ENCODE peak calls at places on chromosomes 13 and 19, in ten cellular contexts. G, T, R, C, L, E, U, D, Z and Q are unnamed samples.

GRCh38 chr13:62320129-62320724 is 904.6 kb upstream of the PCDH20 start:
- DNase-seq in G (peak; percentile 28), T (no peak), R (no peak), C (no peak), L (no peak), E (no peak), U (no peak), D (no peak), Z (no peak), Q (peak; percentile 25)

GRCh38 chr19:35872180-35872579 is 3.8 kb downstream of the APLP1 start:
- DNase-seq in G (no peak), T (no peak), R (no peak), C (no peak), L (no peak), E (no peak), U (no peak), D (no peak), Z (no peak), Q (no peak)

GRCh38 chr19:46202426-46202825 is 27.1 kb upstream of the IGFL1 start:
- DNase-seq in G (no peak), T (no peak), R (no peak), C (no peak), L (no peak), E (no peak), U (no peak), D (no peak), Z (no peak), Q (no peak)

GRCh38 chr19:51480590-51480989 is 2.3 kb downstream of the CEACAM18 start:
- DNase-seq in G (no peak), T (no peak), R (no peak), C (no peak), L (no peak), E (no peak), U (peak; percentile 50), D (no peak), Z (no peak), Q (no peak)

GRCh38 chr13:100565291-100565690 is 23.3 kb downstream of the GGACT start:
- DNase-seq in G (no peak), T (no peak), R (no peak), C (no peak), L (no peak), E (no peak), U (no peak), D (no peak), Z (no peak), Q (no peak)

GRCh38 chr13:93857126-93857525 is 622.4 kb downstream of the DCT start:
- DNase-seq in G (no peak), T (no peak), R (no peak), C (no peak), L (no peak), E (no peak), U (no peak), D (no peak), Z (no peak), Q (no peak)

GRCh38 chr19:48588670-48589399 is 17.7 kb upstream of the SPACA4 start:
- DNase-seq in G (peak; percentile 93), T (peak; percentile 91), R (no peak), C (peak; percentile 85), L (peak; percentile 51), E (peak; percentile 92), U (peak; percentile 98), D (peak; percentile 91), Z (peak; percentile 95), Q (peak; percentile 28)

GRCh38 chr19:29285878-29286277 is 72.9 kb upstream of the UQCRFS1 start:
- DNase-seq in G (no peak), T (peak; percentile 47), R (no peak), C (no peak), L (no peak), E (no peak), U (peak; percentile 40), D (no peak), Z (no peak), Q (no peak)

GRCh38 chr19:16585808-16586476 is 13.7 kb upstream of the SLC35E1 start:
- DNase-seq in G (peak; percentile 81), T (no peak), R (no peak), C (no peak), L (no peak), E (peak; percentile 66), U (no peak), D (no peak), Z (no peak), Q (no peak)

GRCh38 chr13:26539738-26540292 is 17.7 kb upstream of the WASF3 start:
- DNase-seq in G (no peak), T (no peak), R (no peak), C (no peak), L (no peak), E (no peak), U (no peak), D (no peak), Z (peak; percentile 68), Q (no peak)

GRCh38 chr13:53045110-53045509 is 16.5 kb downstream of the OLFM4 start:
- DNase-seq in G (no peak), T (no peak), R (no peak), C (no peak), L (no peak), E (no peak), U (no peak), D (peak; percentile 14), Z (no peak), Q (peak; percentile 0)

GRCh38 chr19:29714371-29714952 is 599 bp downstream of the C19orf12 start:
- DNase-seq in G (peak; percentile 47), T (no peak), R (no peak), C (no peak), L (no peak), E (no peak), U (no peak), D (no peak), Z (no peak), Q (no peak)

GRCh38 chr19:47123406-47123805 is 7.2 kb upstream of the SAE1 start:
- DNase-seq in G (no peak), T (no peak), R (no peak), C (no peak), L (no peak), E (no peak), U (no peak), D (no peak), Z (no peak), Q (no peak)

GRCh38 chr13:113129480-113129879 is 6.9 kb downstream of the F10 start:
- DNase-seq in G (no peak), T (peak; percentile 23), R (no peak), C (no peak), L (no peak), E (no peak), U (no peak), D (no peak), Z (no peak), Q (no peak)

GRCh38 chr19:58562126-58563033 is 4.0 kb upstream of the UBE2M start:
- DNase-seq in G (no peak), T (no peak), R (no peak), C (no peak), L (no peak), E (peak; percentile 73), U (no peak), D (peak; percentile 67), Z (peak; percentile 80), Q (no peak)

GRCh38 chr13:106619688-106620555 is 52.0 kb upstream of the ARGLU1 start:
- DNase-seq in G (peak; percentile 53), T (no peak), R (peak; percentile 28), C (no peak), L (no peak), E (no peak), U (peak; percentile 9), D (peak; percentile 34), Z (no peak), Q (peak; percentile 23)

DNA sequence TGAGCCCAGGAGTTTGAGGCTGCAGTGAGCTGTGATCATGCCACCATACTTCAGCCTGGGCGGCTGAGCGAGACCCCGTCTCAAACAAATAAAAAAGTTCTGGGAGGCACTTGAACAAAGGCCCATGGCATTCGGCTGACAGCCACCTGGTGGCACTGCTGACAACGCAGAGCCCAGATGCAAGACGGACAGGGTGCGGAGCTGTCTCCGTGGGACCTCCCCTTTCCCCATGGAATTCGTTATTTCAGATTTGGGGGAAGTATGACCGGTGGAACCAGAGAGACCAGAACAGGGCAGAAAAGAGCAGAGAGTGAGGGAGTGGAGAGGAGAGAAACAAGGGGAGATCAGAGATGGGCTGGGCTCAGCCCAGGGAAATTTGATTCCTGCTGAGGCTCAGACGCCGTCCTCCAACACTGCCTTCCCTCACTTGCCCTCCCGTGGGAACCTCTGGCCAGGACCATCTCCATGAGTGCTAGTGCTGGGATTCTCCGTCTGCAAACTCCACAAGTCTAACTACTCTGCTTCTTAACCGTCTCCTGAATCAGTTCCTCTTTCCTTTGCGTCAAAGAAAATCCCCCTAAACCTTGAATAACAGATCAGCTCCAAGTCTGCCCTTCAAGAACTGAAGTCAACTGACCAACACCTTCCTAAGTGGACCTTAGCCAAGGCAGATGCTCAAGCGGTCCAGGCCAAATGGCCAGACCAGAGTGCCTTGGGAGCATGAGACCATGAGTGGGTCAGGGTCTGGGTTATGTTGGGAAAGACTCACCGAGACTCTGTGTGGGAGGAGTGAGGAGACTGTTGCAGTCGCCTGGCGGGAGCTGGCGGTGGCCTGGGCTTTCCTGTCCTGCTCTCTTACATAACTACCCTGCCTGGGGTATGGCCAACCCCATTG is 11.9 kb upstream of the ATF5 start:
- DNase-seq in G (peak; percentile 52), T (no peak), R (no peak), C (no peak), L (no peak), E (no peak), U (no peak), D (no peak), Z (no peak), Q (no peak)
- TF ChIP-seq CTCF in G (no peak), T (no peak), R (no peak), C (no peak), L (no peak), E (no peak), U (peak; percentile 53), D (no peak), Z (no peak), Q (peak; percentile 45)

DNA sequence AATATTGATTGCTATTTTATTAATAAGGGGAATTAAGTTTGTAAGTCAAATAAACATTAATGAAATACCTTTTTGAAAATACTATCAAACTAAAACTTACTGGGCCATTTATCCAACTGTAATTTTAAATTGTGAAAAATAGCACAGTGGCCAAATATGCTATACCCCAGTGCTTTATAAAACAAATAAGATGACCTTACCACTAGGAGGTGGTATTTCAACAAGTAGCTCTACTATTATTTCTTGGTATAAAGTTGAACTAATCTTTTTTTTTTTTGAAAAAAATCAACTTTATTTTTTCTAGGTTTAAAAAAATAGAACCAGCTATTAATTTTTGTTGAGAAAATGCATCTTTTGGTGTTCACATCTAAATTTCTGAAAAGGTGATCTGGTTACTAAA is 14.7 kb downstream of the LACC1 start:
- DNase-seq in G (no peak), T (no peak), R (no peak), C (no peak), L (no peak), E (no peak), U (no peak), D (no peak), Z (no peak), Q (no peak)
- TF ChIP-seq CTCF in G (no peak), T (peak; percentile 30), R (no peak), C (no peak), L (no peak), E (no peak), U (peak; percentile 55), D (no peak), Z (no peak), Q (peak; percentile 37)

GRCh38 chr13:102197193-102197592 is 204.7 kb downstream of the FGF14 start:
- DNase-seq in G (no peak), T (no peak), R (no peak), C (no peak), L (no peak), E (no peak), U (no peak), D (no peak), Z (no peak), Q (no peak)
- TF ChIP-seq CTCF in G (no peak), T (no peak), R (no peak), C (no peak), L (no peak), E (no peak), U (no peak), D (no peak), Z (no peak), Q (peak; percentile 54)

GRCh38 chr19:495440-496332 is 600 bp upstream of the MADCAM1 start:
- DNase-seq in G (peak; percentile 71), T (peak; percentile 73), R (no peak), C (no peak), L (no peak), E (no peak), U (peak; percentile 67), D (no peak), Z (peak; percentile 54), Q (no peak)
- TF ChIP-seq CTCF in G (peak; percentile 51), T (peak; percentile 31), R (peak; percentile 72), C (peak; percentile 33), L (peak; percentile 67), E (peak; percentile 50), U (peak; percentile 80), D (peak; percentile 22), Z (peak; percentile 61), Q (peak; percentile 66)